ENCODE peak calls at places on chromosome 5, in six cellular contexts. R, E, Y, J, X and I are unnamed samples.

GRCh38 chr5:127813633-127814171 is 110.5 kb downstream of the CCDC192 start:
- DNase-seq in R (no peak), E (peak), Y (no peak), J (no peak), X (no peak), I (peak)

GRCh38 chr5:41519801-41520200 is 9.4 kb upstream of the PLCXD3 start:
- DNase-seq in R (no peak), E (no peak), Y (no peak), J (no peak), X (no peak), I (no peak)

GRCh38 chr5:131196331-131196730 is 25.6 kb downstream of the LYRM7 start:
- DNase-seq in R (no peak), E (peak), Y (no peak), J (no peak), X (no peak), I (no peak)

GRCh38 chr5:88681402-88681801 is 201.6 kb downstream of the MEF2C start:
- DNase-seq in R (no peak), E (no peak), Y (no peak), J (no peak), X (no peak), I (peak)

GRCh38 chr5:134113908-134114875 is at the start of gene TCF7:
- DNase-seq in R (peak), E (peak), Y (peak), J (peak), X (peak), I (peak)

GRCh38 chr5:1479581-1480188 is 34.4 kb upstream of the SLC6A3 start:
- DNase-seq in R (peak), E (peak), Y (no peak), J (peak), X (no peak), I (peak)

GRCh38 chr5:148085934-148086333 is 22.2 kb downstream of the SPINK5 start:
- DNase-seq in R (peak), E (peak), Y (no peak), J (no peak), X (no peak), I (no peak)

GRCh38 chr5:158801286-158801685 is 298.4 kb downstream of the EBF1 start:
- DNase-seq in R (no peak), E (no peak), Y (no peak), J (no peak), X (no peak), I (no peak)

GRCh38 chr5:36755340-36755739 is 121.2 kb upstream of the NIPBL start:
- DNase-seq in R (no peak), E (no peak), Y (no peak), J (no peak), X (no peak), I (no peak)

GRCh38 chr5:13567819-13568218 is 376.7 kb downstream of the DNAH5 start:
- DNase-seq in R (no peak), E (no peak), Y (no peak), J (no peak), X (no peak), I (peak)

GRCh38 chr5:179278546-179278945 is 66.7 kb downstream of the ADAMTS2 start:
- DNase-seq in R (no peak), E (no peak), Y (no peak), J (no peak), X (no peak), I (no peak)

GRCh38 chr5:124176692-124177091 is 569.7 kb downstream of the ZNF608 start:
- DNase-seq in R (no peak), E (no peak), Y (no peak), J (peak), X (no peak), I (no peak)
- TF ChIP-seq CTCF in R (no peak), E (no peak), Y (no peak), J (no peak), X (no peak), I (peak)

DNA sequence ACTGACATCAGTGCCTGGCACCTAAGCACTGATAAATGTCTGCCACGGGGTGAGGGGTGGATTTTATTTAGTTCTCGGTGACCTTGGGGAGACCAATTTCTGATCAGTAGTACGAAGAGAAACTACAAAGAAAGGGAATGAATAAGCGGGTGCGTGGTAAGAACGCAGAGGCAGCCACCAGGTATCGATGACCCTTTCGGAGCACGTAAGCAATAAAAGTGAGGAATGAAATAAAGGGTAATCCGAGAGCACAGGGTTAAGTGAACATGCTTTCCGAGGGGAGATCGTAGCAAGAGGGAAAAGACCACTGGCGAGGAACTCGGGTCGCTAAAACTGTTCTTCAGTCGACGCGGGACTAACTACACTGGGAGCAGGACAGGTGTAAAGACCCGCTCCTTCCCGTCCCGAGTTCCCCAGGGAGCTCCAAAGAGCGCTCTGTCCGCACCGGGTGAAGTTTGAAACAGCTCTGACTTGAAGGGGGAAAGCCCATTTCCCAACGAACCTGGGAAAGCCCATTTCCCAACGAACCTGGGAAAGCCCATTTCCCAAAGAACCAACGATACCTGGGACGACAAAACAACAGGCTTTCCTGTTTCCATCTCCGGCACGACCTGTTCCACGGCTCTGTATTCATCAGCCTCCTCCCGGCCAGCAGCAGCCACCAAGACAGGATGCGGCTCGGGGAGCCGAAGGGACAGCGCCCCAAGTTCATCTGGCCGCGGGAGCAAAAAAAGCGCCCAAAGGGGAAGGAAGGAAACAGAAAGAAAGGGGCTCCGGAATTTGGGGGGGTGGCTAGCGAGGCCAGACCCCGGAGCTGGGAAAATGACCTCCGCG is 993 bp downstream of the ELOVL7 start:
- DNase-seq in R (no peak), E (peak), Y (no peak), J (no peak), X (no peak), I (peak)
- H3K4me3 ChIP-seq in R (peak), E (peak), Y (peak), J (no peak), X (peak), I (peak)

GRCh38 chr5:37932450-37932849 is 92.6 kb upstream of the GDNF start:
- DNase-seq in R (no peak), E (no peak), Y (no peak), J (no peak), X (no peak), I (no peak)

GRCh38 chr5:37930350-37930749 is 90.5 kb upstream of the GDNF start:
- DNase-seq in R (no peak), E (no peak), Y (no peak), J (no peak), X (no peak), I (no peak)

GRCh38 chr5:37921452-37921851 is 81.6 kb upstream of the GDNF start:
- DNase-seq in R (no peak), E (no peak), Y (no peak), J (peak), X (no peak), I (no peak)

DNA sequence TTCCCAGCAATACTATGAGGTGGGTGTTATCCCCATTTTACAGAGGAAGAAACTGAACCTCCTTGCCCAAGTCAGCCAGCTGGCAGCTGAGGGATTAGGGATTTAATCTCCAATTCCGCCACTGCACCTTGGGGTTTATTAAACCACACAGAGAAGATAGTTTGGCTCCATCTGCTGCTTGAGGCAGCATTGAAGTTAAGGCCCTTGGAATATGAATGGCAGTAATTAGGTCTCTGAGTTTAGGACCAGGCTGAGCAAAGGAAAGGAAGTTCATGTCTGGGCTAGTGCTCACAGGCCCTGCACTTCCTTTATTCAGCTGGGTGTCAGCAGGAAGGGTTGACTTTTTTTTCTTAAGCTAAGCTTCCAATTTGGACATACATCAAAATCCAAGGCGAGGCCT is 86.9 kb upstream of the GDNF start:
- DNase-seq in R (no peak), E (peak), Y (no peak), J (peak), X (no peak), I (no peak)
- TF ChIP-seq CTCF in R (no peak), E (no peak), Y (peak), J (no peak), X (no peak), I (peak)

DNA sequence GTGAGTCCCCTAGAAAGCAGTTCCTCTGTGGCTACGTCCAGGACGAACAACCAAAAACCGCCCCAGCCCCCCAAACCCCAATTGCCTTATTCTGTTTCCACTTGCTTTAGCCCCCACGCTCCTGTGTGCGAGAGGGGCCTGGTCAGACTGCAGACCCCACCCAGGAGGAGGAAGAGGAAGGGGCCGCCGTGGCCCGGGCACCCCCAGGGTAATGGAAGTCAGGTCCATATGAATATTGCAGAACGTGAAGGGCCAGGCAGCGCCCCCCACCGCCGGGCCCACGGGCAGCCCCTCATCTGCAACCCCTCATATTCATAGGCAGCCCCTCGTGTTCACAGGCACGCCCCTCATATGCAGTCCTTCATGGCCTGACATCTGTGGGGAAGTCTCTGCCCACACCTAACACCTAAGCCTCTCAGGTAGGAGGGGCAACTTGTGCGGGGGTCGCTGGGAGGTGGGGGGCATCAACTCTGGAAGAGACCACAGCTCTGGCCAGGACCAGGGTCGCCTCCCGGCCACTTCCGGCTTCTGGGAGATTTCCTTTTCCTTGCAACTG is 37.7 kb upstream of the PLEKHG4B start:
- DNase-seq in R (no peak), E (no peak), Y (no peak), J (no peak), X (no peak), I (no peak)
- H3K4me3 ChIP-seq in R (peak), E (peak), Y (peak), J (no peak), X (peak), I (peak)

GRCh38 chr5:172453986-172454354 is 355 bp downstream of the SH3PXD2B start:
- DNase-seq in R (no peak), E (no peak), Y (no peak), J (no peak), X (no peak), I (peak)

GRCh38 chr5:172452398-172453205 is 1.7 kb downstream of the SH3PXD2B start:
- DNase-seq in R (no peak), E (peak), Y (no peak), J (no peak), X (no peak), I (peak)

GRCh38 chr5:172454355-172455086 is at the start of gene SH3PXD2B:
- DNase-seq in R (peak), E (peak), Y (no peak), J (peak), X (no peak), I (peak)

GRCh38 chr5:172451771-172452197 is 2.5 kb downstream of the SH3PXD2B start:
- DNase-seq in R (no peak), E (peak), Y (no peak), J (peak), X (no peak), I (peak)

GRCh38 chr5:172453206-172453985 is 929 bp downstream of the SH3PXD2B start:
- DNase-seq in R (no peak), E (peak), Y (no peak), J (peak), X (no peak), I (peak)
- TF ChIP-seq CTCF in R (peak), E (peak), Y (peak), J (peak), X (peak), I (peak)

GRCh38 chr5:177357459-177358332 is at the start of gene RGS14:
- DNase-seq in R (peak), E (peak), Y (no peak), J (peak), X (no peak), I (peak)
- H3K4me3 ChIP-seq in R (peak), E (no peak), Y (no peak), J (peak), X (peak), I (no peak)

GRCh38 chr5:151680944-151681427 is 5.7 kb downstream of the SPARC start:
- DNase-seq in R (no peak), E (peak), Y (no peak), J (no peak), X (no peak), I (no peak)
- TF ChIP-seq CTCF in R (no peak), E (no peak), Y (no peak), J (no peak), X (no peak), I (no peak)

DNA sequence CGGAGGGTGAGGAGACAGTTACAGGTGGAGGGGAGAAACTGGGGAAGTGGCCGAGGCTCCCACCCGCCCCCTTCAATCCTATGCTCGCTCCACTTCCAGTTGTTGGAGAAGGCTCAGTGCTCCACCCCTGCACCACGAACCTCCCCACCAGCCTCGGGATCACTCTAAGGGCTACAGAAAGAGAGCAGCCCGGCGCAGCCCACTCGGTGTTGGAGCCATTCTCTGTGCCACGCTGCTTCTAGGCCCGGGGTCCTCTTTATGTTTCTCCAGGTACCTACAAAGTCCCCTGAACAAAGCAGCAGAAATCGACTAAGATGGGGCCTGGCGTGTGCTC is 12.0 kb downstream of the PDGFRB start:
- DNase-seq in R (no peak), E (no peak), Y (no peak), J (no peak), X (no peak), I (no peak)
- H3K4me3 ChIP-seq in R (peak), E (peak), Y (peak), J (peak), X (peak), I (no peak)

GRCh38 chr5:140791111-140791510 is 3.5 kb upstream of the PCDHA2 start:
- DNase-seq in R (no peak), E (no peak), Y (no peak), J (peak), X (no peak), I (no peak)

GRCh38 chr5:140780512-140780911 is 5.4 kb upstream of the PCDHA1 start:
- DNase-seq in R (no peak), E (no peak), Y (no peak), J (no peak), X (no peak), I (no peak)

DNA sequence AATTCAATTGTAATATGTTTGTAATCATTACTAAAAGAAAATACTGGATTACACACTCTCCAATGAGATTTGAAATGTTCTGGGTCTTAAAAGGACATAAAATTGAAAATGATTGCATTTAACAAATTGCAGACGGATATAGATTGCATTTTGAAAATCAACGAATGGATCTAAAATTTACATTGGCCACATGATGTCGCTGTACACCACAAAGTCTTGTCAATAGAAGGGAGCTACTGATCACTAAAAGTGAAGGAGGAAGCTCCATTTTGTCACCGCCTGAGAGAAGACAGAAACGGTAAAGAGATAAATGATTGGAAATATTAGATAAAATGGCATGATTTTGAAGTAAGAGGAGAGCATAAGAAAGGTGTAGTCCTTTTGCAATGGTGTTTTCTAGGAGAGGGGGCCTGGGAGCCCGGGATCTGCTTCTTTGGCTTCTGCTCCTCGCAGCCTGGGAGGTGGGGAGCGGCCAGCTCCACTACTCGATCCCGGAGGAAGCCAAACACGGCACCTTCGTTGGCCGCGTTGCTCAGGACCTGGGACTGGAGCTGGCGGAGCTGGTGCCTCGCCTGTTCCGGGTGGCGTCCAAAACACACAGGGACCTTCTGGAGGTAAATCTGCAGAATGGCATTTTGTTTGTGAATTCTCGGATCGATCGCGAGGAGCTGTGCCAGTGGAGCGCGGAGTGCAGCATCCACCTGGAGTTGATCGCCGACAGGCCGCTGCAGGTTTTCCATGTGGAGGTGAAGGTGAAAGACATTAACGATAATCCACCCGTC is at the start of gene PCDHA1:
- DNase-seq in R (peak), E (no peak), Y (no peak), J (peak), X (no peak), I (no peak)
- TF ChIP-seq CTCF in R (no peak), E (no peak), Y (no peak), J (peak), X (no peak), I (no peak)